ENCODE peak calls at places on chromosomes 2 and 18, in seven cellular contexts. One of them, this sample, is unnamed. For H3K4me1, the result is how much of the 10 kb centered on the place peaks cover.

GRCh38 chr2:154814856-154815255 is 116.4 kb downstream of the KCNJ3 start:
- DNase-seq in endodermal cell: no peak
- DNase-seq in pancreas: no peak
- DNase-seq in left ventricle myocardium inferior: no peak
- DNase-seq in esophagus squamous epithelium: no peak
- DNase-seq in kidney: no peak
- DNase-seq in cardiac muscle cell: no peak
- DNase-seq in this sample: no peak

GRCh38 chr2:60354713-60355112 is 198.7 kb downstream of the BCL11A start:
- DNase-seq in cardiac muscle cell: peak
- DNase-seq in kidney: no peak
- DNase-seq in left ventricle myocardium inferior: no peak
- DNase-seq in esophagus squamous epithelium: no peak
- DNase-seq in pancreas: no peak
- DNase-seq in endodermal cell: peak
- DNase-seq in this sample: peak

GRCh38 chr2:180202591-180202990 is 195.5 kb upstream of the CWC22 start:
- DNase-seq in endodermal cell: no peak
- DNase-seq in left ventricle myocardium inferior: no peak
- DNase-seq in esophagus squamous epithelium: no peak
- DNase-seq in cardiac muscle cell: no peak
- DNase-seq in kidney: no peak
- DNase-seq in pancreas: no peak
- DNase-seq in this sample: no peak

GRCh38 chr2:12070581-12070980 is 324.1 kb downstream of the LPIN1 start:
- DNase-seq in left ventricle myocardium inferior: no peak
- DNase-seq in endodermal cell: no peak
- DNase-seq in cardiac muscle cell: no peak
- DNase-seq in pancreas: no peak
- DNase-seq in esophagus squamous epithelium: no peak
- DNase-seq in kidney: no peak
- DNase-seq in this sample: no peak

GRCh38 chr2:240432430-240432819 is 3.0 kb upstream of the GPC1 start:
- DNase-seq in pancreas: no peak
- DNase-seq in esophagus squamous epithelium: no peak
- DNase-seq in endodermal cell: peak
- DNase-seq in kidney: peak
- DNase-seq in cardiac muscle cell: no peak
- DNase-seq in left ventricle myocardium inferior: peak
- DNase-seq in this sample: no peak

GRCh38 chr2:28319118-28320008 is 73.3 kb upstream of the FOSL2 start:
- DNase-seq in endodermal cell: peak
- DNase-seq in cardiac muscle cell: no peak
- DNase-seq in pancreas: no peak
- DNase-seq in kidney: no peak
- DNase-seq in esophagus squamous epithelium: no peak
- DNase-seq in left ventricle myocardium inferior: no peak
- DNase-seq in this sample: no peak

GRCh38 chr18:10249270-10249669 is 205.2 kb upstream of the APCDD1 start:
- DNase-seq in endodermal cell: peak
- DNase-seq in left ventricle myocardium inferior: no peak
- DNase-seq in kidney: no peak
- DNase-seq in esophagus squamous epithelium: no peak
- DNase-seq in pancreas: no peak
- DNase-seq in cardiac muscle cell: peak
- DNase-seq in this sample: no peak

GRCh38 chr2:175004980-175005832 is at the start of gene CHN1:
- DNase-seq in esophagus squamous epithelium: peak
- DNase-seq in endodermal cell: peak
- DNase-seq in pancreas: peak
- DNase-seq in left ventricle myocardium inferior: peak
- DNase-seq in cardiac muscle cell: peak
- DNase-seq in kidney: peak
- DNase-seq in this sample: peak

GRCh38 chr2:197254776-197255521 is 55.6 kb downstream of the ANKRD44 start:
- DNase-seq in endodermal cell: no peak
- DNase-seq in esophagus squamous epithelium: no peak
- DNase-seq in cardiac muscle cell: no peak
- DNase-seq in left ventricle myocardium inferior: no peak
- DNase-seq in kidney: no peak
- DNase-seq in pancreas: no peak
- DNase-seq in this sample: no peak

GRCh38 chr2:231614559-231615057 is 21.9 kb downstream of the TEX44 start:
- DNase-seq in pancreas: no peak
- DNase-seq in cardiac muscle cell: no peak
- DNase-seq in esophagus squamous epithelium: no peak
- DNase-seq in left ventricle myocardium inferior: peak
- DNase-seq in kidney: peak
- DNase-seq in endodermal cell: no peak
- DNase-seq in this sample: no peak

GRCh38 chr2:101341901-101342624 is 33.6 kb upstream of the RNF149 start:
- DNase-seq in pancreas: peak
- DNase-seq in left ventricle myocardium inferior: peak
- DNase-seq in esophagus squamous epithelium: no peak
- DNase-seq in kidney: peak
- DNase-seq in endodermal cell: peak
- DNase-seq in cardiac muscle cell: peak
- DNase-seq in this sample: peak

GRCh38 chr2:97935719-97936161 is 60.0 kb downstream of the TMEM131 start:
- DNase-seq in pancreas: no peak
- DNase-seq in endodermal cell: peak
- DNase-seq in kidney: no peak
- DNase-seq in esophagus squamous epithelium: no peak
- DNase-seq in cardiac muscle cell: peak
- DNase-seq in left ventricle myocardium inferior: no peak
- DNase-seq in this sample: peak

GRCh38 chr18:27688581-27688980 is 488.3 kb downstream of the CDH2 start:
- DNase-seq in kidney: no peak
- DNase-seq in cardiac muscle cell: no peak
- DNase-seq in endodermal cell: no peak
- DNase-seq in pancreas: no peak
- DNase-seq in left ventricle myocardium inferior: no peak
- DNase-seq in esophagus squamous epithelium: no peak
- DNase-seq in this sample: no peak

GRCh38 chr18:46169464-46169941 is 65.3 kb downstream of the HAUS1 start:
- DNase-seq in kidney: no peak
- DNase-seq in pancreas: no peak
- DNase-seq in esophagus squamous epithelium: no peak
- DNase-seq in endodermal cell: no peak
- DNase-seq in left ventricle myocardium inferior: no peak
- DNase-seq in cardiac muscle cell: no peak
- DNase-seq in this sample: peak

GRCh38 chr2:71226391-71226964 is 425 bp downstream of the PAIP2B start:
- DNase-seq in left ventricle myocardium inferior: peak
- DNase-seq in endodermal cell: peak
- DNase-seq in cardiac muscle cell: peak
- DNase-seq in esophagus squamous epithelium: no peak
- DNase-seq in kidney: peak
- DNase-seq in pancreas: peak
- DNase-seq in this sample: peak

GRCh38 chr2:31987454-31987853 is 23.4 kb downstream of the MEMO1 start:
- DNase-seq in cardiac muscle cell: no peak
- DNase-seq in esophagus squamous epithelium: no peak
- DNase-seq in pancreas: no peak
- DNase-seq in kidney: no peak
- DNase-seq in left ventricle myocardium inferior: no peak
- DNase-seq in endodermal cell: no peak
- DNase-seq in this sample: peak

GRCh38 chr2:218223046-218223445 is 6.1 kb downstream of the ARPC2 start:
- DNase-seq in esophagus squamous epithelium: no peak
- DNase-seq in pancreas: no peak
- DNase-seq in cardiac muscle cell: no peak
- DNase-seq in endodermal cell: no peak
- DNase-seq in left ventricle myocardium inferior: no peak
- DNase-seq in kidney: no peak
- DNase-seq in this sample: peak

GRCh38 chr2:189411860-189412259 is 29.4 kb upstream of the WDR75 start:
- DNase-seq in esophagus squamous epithelium: no peak
- DNase-seq in pancreas: no peak
- DNase-seq in endodermal cell: no peak
- DNase-seq in left ventricle myocardium inferior: no peak
- DNase-seq in cardiac muscle cell: no peak
- DNase-seq in kidney: no peak
- DNase-seq in this sample: peak

GRCh38 chr18:13376841-13377351 is 158.3 kb downstream of the LDLRAD4 start:
- DNase-seq in endodermal cell: peak
- DNase-seq in cardiac muscle cell: no peak
- DNase-seq in left ventricle myocardium inferior: no peak
- DNase-seq in kidney: no peak
- DNase-seq in esophagus squamous epithelium: no peak
- DNase-seq in pancreas: no peak
- DNase-seq in this sample: no peak

GRCh38 chr2:101152195-101153076 is 1.3 kb upstream of the TBC1D8 start:
- DNase-seq in kidney: peak
- DNase-seq in left ventricle myocardium inferior: peak
- DNase-seq in esophagus squamous epithelium: no peak
- DNase-seq in cardiac muscle cell: peak
- DNase-seq in pancreas: peak
- DNase-seq in endodermal cell: peak
- DNase-seq in this sample: peak

GRCh38 chr2:219041252-219041651 is at the start of gene CFAP65:
- DNase-seq in esophagus squamous epithelium: no peak
- DNase-seq in left ventricle myocardium inferior: no peak
- DNase-seq in endodermal cell: peak
- DNase-seq in kidney: peak
- DNase-seq in cardiac muscle cell: peak
- DNase-seq in pancreas: no peak
- DNase-seq in this sample: peak

GRCh38 chr2:85772841-85773491 is 19.2 kb downstream of the ATOH8 start:
- DNase-seq in endodermal cell: no peak
- DNase-seq in esophagus squamous epithelium: no peak
- DNase-seq in kidney: no peak
- DNase-seq in left ventricle myocardium inferior: peak
- DNase-seq in cardiac muscle cell: no peak
- DNase-seq in pancreas: peak
- DNase-seq in this sample: no peak

GRCh38 chr2:85772019-85772745 is 18.4 kb downstream of the ATOH8 start:
- DNase-seq in esophagus squamous epithelium: peak
- DNase-seq in pancreas: peak
- DNase-seq in left ventricle myocardium inferior: peak
- DNase-seq in endodermal cell: peak
- DNase-seq in kidney: peak
- DNase-seq in cardiac muscle cell: peak
- DNase-seq in this sample: peak

GRCh38 chr2:85775406-85776381 is 21.9 kb downstream of the ATOH8 start:
- DNase-seq in endodermal cell: no peak
- DNase-seq in cardiac muscle cell: no peak
- DNase-seq in esophagus squamous epithelium: no peak
- DNase-seq in kidney: peak
- DNase-seq in pancreas: peak
- DNase-seq in left ventricle myocardium inferior: peak
- DNase-seq in this sample: no peak

GRCh38 chr2:85774126-85774978 is 20.6 kb downstream of the ATOH8 start:
- DNase-seq in cardiac muscle cell: no peak
- DNase-seq in kidney: peak
- DNase-seq in left ventricle myocardium inferior: no peak
- DNase-seq in pancreas: peak
- DNase-seq in endodermal cell: no peak
- DNase-seq in esophagus squamous epithelium: no peak
- DNase-seq in this sample: no peak

DNA sequence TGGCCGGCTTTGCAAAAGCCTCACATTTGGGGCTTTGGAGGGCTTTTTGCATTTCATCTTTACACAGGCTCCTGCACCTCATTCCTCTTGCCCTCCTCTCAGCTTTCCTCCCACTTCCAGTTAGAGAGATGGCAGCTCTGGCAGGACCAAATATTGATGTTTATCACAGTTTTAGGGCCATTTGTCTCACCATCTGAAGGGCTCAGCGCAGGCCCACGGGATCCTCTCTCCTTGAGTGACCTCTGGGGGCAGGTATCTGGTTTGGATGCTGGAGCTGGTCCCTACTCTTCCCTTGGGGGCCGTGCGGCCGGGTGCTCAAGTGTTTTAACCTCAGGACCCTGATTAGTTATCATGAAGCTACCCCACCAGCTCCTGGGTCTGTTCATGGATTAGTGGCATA is 19.9 kb downstream of the ATOH8 start:
- DNase-seq in kidney: peak
- DNase-seq in esophagus squamous epithelium: no peak
- DNase-seq in endodermal cell: no peak
- DNase-seq in left ventricle myocardium inferior: no peak
- DNase-seq in cardiac muscle cell: no peak
- DNase-seq in pancreas: peak
- DNase-seq in this sample: no peak
- H3K4me1 ChIP-seq in kidney: under half
- H3K4me1 ChIP-seq in esophagus squamous epithelium: half or more
- H3K4me1 ChIP-seq in endodermal cell: under half
- H3K4me1 ChIP-seq in left ventricle myocardium inferior: half or more
- H3K4me1 ChIP-seq in cardiac muscle cell: half or more
- H3K4me1 ChIP-seq in pancreas: under half
- H3K4me1 ChIP-seq in this sample: under half

GRCh38 chr2:62204998-62205496 is 9.1 kb downstream of the B3GNT2 start:
- DNase-seq in cardiac muscle cell: no peak
- DNase-seq in pancreas: no peak
- DNase-seq in kidney: no peak
- DNase-seq in esophagus squamous epithelium: no peak
- DNase-seq in endodermal cell: peak
- DNase-seq in left ventricle myocardium inferior: no peak
- DNase-seq in this sample: no peak
- H3K4me1 ChIP-seq in cardiac muscle cell: under half
- H3K4me1 ChIP-seq in pancreas: under half
- H3K4me1 ChIP-seq in kidney: half or more
- H3K4me1 ChIP-seq in esophagus squamous epithelium: half or more
- H3K4me1 ChIP-seq in endodermal cell: under half
- H3K4me1 ChIP-seq in left ventricle myocardium inferior: half or more
- H3K4me1 ChIP-seq in this sample: under half

GRCh38 chr2:46565364-46565763 is 86.0 kb downstream of the TMEM247 start:
- DNase-seq in esophagus squamous epithelium: no peak
- DNase-seq in left ventricle myocardium inferior: no peak
- DNase-seq in pancreas: no peak
- DNase-seq in kidney: no peak
- DNase-seq in endodermal cell: no peak
- DNase-seq in cardiac muscle cell: no peak
- DNase-seq in this sample: no peak

GRCh38 chr2:46569766-46570165 is 90.4 kb downstream of the TMEM247 start:
- DNase-seq in kidney: no peak
- DNase-seq in left ventricle myocardium inferior: no peak
- DNase-seq in esophagus squamous epithelium: no peak
- DNase-seq in cardiac muscle cell: no peak
- DNase-seq in pancreas: no peak
- DNase-seq in endodermal cell: no peak
- DNase-seq in this sample: no peak

GRCh38 chr2:46570396-46570795 is 91.0 kb downstream of the TMEM247 start:
- DNase-seq in endodermal cell: no peak
- DNase-seq in pancreas: no peak
- DNase-seq in left ventricle myocardium inferior: no peak
- DNase-seq in kidney: no peak
- DNase-seq in cardiac muscle cell: no peak
- DNase-seq in esophagus squamous epithelium: no peak
- DNase-seq in this sample: no peak

GRCh38 chr2:46568212-46569009 is 89.0 kb downstream of the TMEM247 start:
- DNase-seq in endodermal cell: no peak
- DNase-seq in kidney: no peak
- DNase-seq in left ventricle myocardium inferior: no peak
- DNase-seq in cardiac muscle cell: peak
- DNase-seq in pancreas: no peak
- DNase-seq in esophagus squamous epithelium: no peak
- DNase-seq in this sample: no peak

GRCh38 chr2:46569061-46569560 is 89.7 kb downstream of the TMEM247 start:
- DNase-seq in esophagus squamous epithelium: no peak
- DNase-seq in left ventricle myocardium inferior: no peak
- DNase-seq in cardiac muscle cell: peak
- DNase-seq in pancreas: no peak
- DNase-seq in endodermal cell: no peak
- DNase-seq in kidney: no peak
- DNase-seq in this sample: no peak
- H3K4me1 ChIP-seq in esophagus squamous epithelium: half or more
- H3K4me1 ChIP-seq in left ventricle myocardium inferior: half or more
- H3K4me1 ChIP-seq in cardiac muscle cell: half or more
- H3K4me1 ChIP-seq in pancreas: under half
- H3K4me1 ChIP-seq in endodermal cell: under half
- H3K4me1 ChIP-seq in kidney: under half
- H3K4me1 ChIP-seq in this sample: under half

GRCh38 chr2:39401319-39401718 is 35.8 kb downstream of the MAP4K3 start:
- DNase-seq in endodermal cell: no peak
- DNase-seq in cardiac muscle cell: no peak
- DNase-seq in pancreas: peak
- DNase-seq in left ventricle myocardium inferior: no peak
- DNase-seq in esophagus squamous epithelium: no peak
- DNase-seq in kidney: no peak
- DNase-seq in this sample: no peak
- H3K4me1 ChIP-seq in endodermal cell: under half
- H3K4me1 ChIP-seq in cardiac muscle cell: under half
- H3K4me1 ChIP-seq in pancreas: under half
- H3K4me1 ChIP-seq in left ventricle myocardium inferior: half or more
- H3K4me1 ChIP-seq in esophagus squamous epithelium: half or more
- H3K4me1 ChIP-seq in kidney: under half
- H3K4me1 ChIP-seq in this sample: under half